ENCODE peak calls at places on chromosomes 4 and X, in five cellular contexts. One of them, this sample, is unnamed.

GRCh38 chrX:54794004-54794403 is 4.1 kb downstream of the ITIH6 start:
- DNase-seq in cardiac muscle cell: no peak
- DNase-seq in mesenchymal stem cell: no peak
- DNase-seq in astrocyte: no peak
- DNase-seq in testis: peak; percentile 27
- DNase-seq in this sample: no peak

GRCh38 chrX:128862557-128862956 is 660.7 kb downstream of the SMARCA1 start:
- DNase-seq in testis: no peak
- DNase-seq in mesenchymal stem cell: no peak
- DNase-seq in astrocyte: no peak
- DNase-seq in cardiac muscle cell: no peak
- DNase-seq in this sample: no peak

GRCh38 chr4:100083289-100083688 is 107.0 kb downstream of the DDIT4L start:
- DNase-seq in testis: no peak
- DNase-seq in astrocyte: no peak
- DNase-seq in mesenchymal stem cell: no peak
- DNase-seq in cardiac muscle cell: no peak
- DNase-seq in this sample: no peak

GRCh38 chr4:85151786-85152185 is 185.3 kb upstream of the WDFY3 start:
- DNase-seq in astrocyte: no peak
- DNase-seq in mesenchymal stem cell: no peak
- DNase-seq in cardiac muscle cell: no peak
- DNase-seq in testis: no peak
- DNase-seq in this sample: no peak

GRCh38 chrX:50698944-50699343 is 115.0 kb downstream of the SHROOM4 start:
- DNase-seq in mesenchymal stem cell: peak; percentile 22
- DNase-seq in testis: no peak
- DNase-seq in astrocyte: no peak
- DNase-seq in cardiac muscle cell: no peak
- DNase-seq in this sample: no peak

GRCh38 chrX:50691820-50692219 is 122.2 kb downstream of the SHROOM4 start:
- DNase-seq in cardiac muscle cell: peak; percentile 57
- DNase-seq in mesenchymal stem cell: peak; percentile 54
- DNase-seq in astrocyte: no peak
- DNase-seq in testis: peak; percentile 14
- DNase-seq in this sample: no peak

GRCh38 chrX:3094261-3094660 is 53.0 kb downstream of the ARSF start:
- DNase-seq in cardiac muscle cell: no peak
- DNase-seq in mesenchymal stem cell: no peak
- DNase-seq in testis: no peak
- DNase-seq in astrocyte: peak; percentile 27
- DNase-seq in this sample: no peak

GRCh38 chrX:136819026-136819425 is 38.3 kb upstream of the ARHGEF6 start:
- DNase-seq in cardiac muscle cell: no peak
- DNase-seq in mesenchymal stem cell: no peak
- DNase-seq in astrocyte: no peak
- DNase-seq in testis: no peak
- DNase-seq in this sample: no peak

GRCh38 chr4:182921608-182922007 is 4.4 kb upstream of the DCTD start:
- DNase-seq in cardiac muscle cell: no peak
- DNase-seq in astrocyte: no peak
- DNase-seq in mesenchymal stem cell: no peak
- DNase-seq in testis: no peak
- DNase-seq in this sample: no peak

GRCh38 chrX:31423575-31424284 is 351.9 kb upstream of the FTHL17 start:
- DNase-seq in mesenchymal stem cell: peak; percentile 78
- DNase-seq in astrocyte: peak; percentile 32
- DNase-seq in cardiac muscle cell: peak; percentile 76
- DNase-seq in testis: peak; percentile 51
- DNase-seq in this sample: no peak

GRCh38 chrX:50769389-50770063 is 44.5 kb downstream of the SHROOM4 start:
- DNase-seq in cardiac muscle cell: no peak
- DNase-seq in testis: no peak
- DNase-seq in mesenchymal stem cell: no peak
- DNase-seq in astrocyte: no peak
- DNase-seq in this sample: no peak

GRCh38 chr4:106738121-106738520 is 298.0 kb downstream of the DKK2 start:
- DNase-seq in mesenchymal stem cell: no peak
- DNase-seq in astrocyte: no peak
- DNase-seq in testis: no peak
- DNase-seq in cardiac muscle cell: no peak
- DNase-seq in this sample: no peak
- H3K4me1 ChIP-seq in mesenchymal stem cell: no peaks in the 10 kb centered on the region
- H3K4me1 ChIP-seq in astrocyte: no peaks in the 10 kb centered on the region
- H3K4me1 ChIP-seq in testis: no peaks in the 10 kb centered on the region
- H3K4me1 ChIP-seq in cardiac muscle cell: no peaks in the 10 kb centered on the region
- H3K4me1 ChIP-seq in this sample: no peaks in the 10 kb centered on the region

GRCh38 chr4:87092389-87093141 is 127.9 kb downstream of the KLHL8 start:
- DNase-seq in testis: no peak
- DNase-seq in astrocyte: peak; percentile 91
- DNase-seq in cardiac muscle cell: peak; percentile 47
- DNase-seq in mesenchymal stem cell: peak; percentile 79
- DNase-seq in this sample: peak; percentile 89

GRCh38 chr4:87088188-87088587 is 132.2 kb downstream of the KLHL8 start:
- DNase-seq in cardiac muscle cell: no peak
- DNase-seq in astrocyte: no peak
- DNase-seq in mesenchymal stem cell: no peak
- DNase-seq in testis: no peak
- DNase-seq in this sample: no peak

GRCh38 chr4:87087015-87087920 is 133.2 kb downstream of the KLHL8 start:
- DNase-seq in testis: no peak
- DNase-seq in astrocyte: no peak
- DNase-seq in mesenchymal stem cell: peak; percentile 84
- DNase-seq in cardiac muscle cell: no peak
- DNase-seq in this sample: no peak

GRCh38 chr4:87089368-87089767 is 131.1 kb downstream of the KLHL8 start:
- DNase-seq in mesenchymal stem cell: no peak
- DNase-seq in astrocyte: no peak
- DNase-seq in testis: no peak
- DNase-seq in cardiac muscle cell: no peak
- DNase-seq in this sample: no peak

DNA sequence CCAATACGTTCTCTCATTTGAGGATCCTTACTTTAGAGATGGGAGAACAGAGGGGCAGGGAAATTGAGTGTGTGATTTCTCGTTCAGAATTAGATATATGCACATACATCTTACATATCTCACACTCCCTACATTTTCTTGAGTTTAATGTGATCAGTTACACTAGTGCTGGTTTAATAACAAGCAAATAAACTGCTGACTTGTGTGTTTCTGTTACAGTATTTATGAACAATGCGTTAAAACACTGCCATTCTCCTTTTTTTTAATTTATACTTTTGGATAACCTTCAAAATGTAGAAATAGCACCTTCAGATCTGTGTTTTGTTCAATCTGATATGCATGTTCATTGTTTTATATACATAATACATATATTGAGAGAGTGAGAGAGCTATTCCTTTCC is 130.1 kb downstream of the KLHL8 start:
- DNase-seq in testis: no peak
- DNase-seq in astrocyte: no peak
- DNase-seq in cardiac muscle cell: no peak
- DNase-seq in mesenchymal stem cell: no peak
- DNase-seq in this sample: no peak
- H3K4me1 ChIP-seq in testis: no peaks in the 10 kb centered on the region
- H3K4me1 ChIP-seq in astrocyte: peaks cover 18% of the 10 kb centered on the region
- H3K4me1 ChIP-seq in cardiac muscle cell: no peaks in the 10 kb centered on the region
- H3K4me1 ChIP-seq in mesenchymal stem cell: peaks cover 9% of the 10 kb centered on the region
- H3K4me1 ChIP-seq in this sample: peaks cover 31% of the 10 kb centered on the region

GRCh38 chr4:17587094-17587822 is 10.3 kb downstream of the LAP3 start:
- DNase-seq in mesenchymal stem cell: no peak
- DNase-seq in testis: no peak
- DNase-seq in cardiac muscle cell: no peak
- DNase-seq in astrocyte: no peak
- DNase-seq in this sample: no peak

GRCh38 chr4:17584502-17585213 is 7.7 kb downstream of the LAP3 start:
- DNase-seq in astrocyte: no peak
- DNase-seq in testis: no peak
- DNase-seq in cardiac muscle cell: no peak
- DNase-seq in mesenchymal stem cell: no peak
- DNase-seq in this sample: no peak

GRCh38 chr4:17583944-17584343 is 6.9 kb downstream of the LAP3 start:
- DNase-seq in astrocyte: no peak
- DNase-seq in mesenchymal stem cell: no peak
- DNase-seq in cardiac muscle cell: no peak
- DNase-seq in testis: no peak
- DNase-seq in this sample: no peak

DNA sequence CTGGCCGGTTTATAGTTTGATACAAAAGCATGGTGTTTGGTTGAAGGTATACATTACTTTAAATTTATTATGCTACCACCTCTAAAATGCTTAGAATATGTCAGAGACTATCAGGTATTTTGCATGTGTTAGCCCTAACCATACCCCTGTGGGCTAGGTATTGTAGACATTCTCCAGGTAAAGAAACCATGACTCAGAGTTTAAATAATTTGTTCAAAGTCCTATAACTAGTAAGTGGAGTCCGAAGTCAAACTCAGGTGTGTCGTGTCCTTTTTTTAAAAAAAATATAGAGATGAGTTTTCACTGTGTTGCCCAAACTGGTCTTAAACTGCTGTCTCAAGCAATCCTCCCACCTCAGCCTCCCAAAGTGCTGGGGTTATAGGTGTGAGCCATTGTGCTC is 12.4 kb downstream of the LAP3 start:
- DNase-seq in cardiac muscle cell: no peak
- DNase-seq in mesenchymal stem cell: no peak
- DNase-seq in testis: no peak
- DNase-seq in astrocyte: no peak
- DNase-seq in this sample: no peak
- H3K4me1 ChIP-seq in cardiac muscle cell: no peaks in the 10 kb centered on the region
- H3K4me1 ChIP-seq in mesenchymal stem cell: no peaks in the 10 kb centered on the region
- H3K4me1 ChIP-seq in testis: no peaks in the 10 kb centered on the region
- H3K4me1 ChIP-seq in astrocyte: no peaks in the 10 kb centered on the region
- H3K4me1 ChIP-seq in this sample: no peaks in the 10 kb centered on the region

DNA sequence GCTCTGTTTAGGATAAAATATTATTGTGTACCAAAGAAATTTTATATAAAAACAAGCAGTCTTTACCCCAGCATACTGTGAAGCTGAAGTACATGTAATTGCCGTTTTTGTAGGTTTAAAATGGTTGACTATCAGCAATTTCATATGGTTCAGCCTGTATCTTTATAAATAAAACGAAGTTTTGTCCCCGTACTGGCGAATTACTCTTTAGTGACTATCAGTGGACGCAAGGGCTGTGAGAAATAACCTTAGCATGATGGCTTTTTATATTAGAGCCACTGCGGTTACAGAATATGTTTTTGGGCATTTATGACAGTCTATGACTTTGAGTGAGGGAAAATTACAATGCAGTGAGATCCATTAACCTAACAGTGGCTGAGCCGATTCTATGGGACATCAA is 1.2 kb downstream of the GPM6B start:
- DNase-seq in testis: no peak
- DNase-seq in mesenchymal stem cell: no peak
- DNase-seq in cardiac muscle cell: no peak
- DNase-seq in astrocyte: no peak
- DNase-seq in this sample: no peak
- H3K4me1 ChIP-seq in testis: no peaks in the 10 kb centered on the region
- H3K4me1 ChIP-seq in mesenchymal stem cell: no peaks in the 10 kb centered on the region
- H3K4me1 ChIP-seq in cardiac muscle cell: no peaks in the 10 kb centered on the region
- H3K4me1 ChIP-seq in astrocyte: no peaks in the 10 kb centered on the region
- H3K4me1 ChIP-seq in this sample: no peaks in the 10 kb centered on the region

GRCh38 chr4:159925770-159926169 is 822.9 kb downstream of the RAPGEF2 start:
- DNase-seq in cardiac muscle cell: no peak
- DNase-seq in testis: no peak
- DNase-seq in astrocyte: no peak
- DNase-seq in mesenchymal stem cell: no peak
- DNase-seq in this sample: no peak

GRCh38 chr4:159927781-159928180 is 824.9 kb downstream of the RAPGEF2 start:
- DNase-seq in mesenchymal stem cell: no peak
- DNase-seq in astrocyte: no peak
- DNase-seq in cardiac muscle cell: no peak
- DNase-seq in testis: no peak
- DNase-seq in this sample: no peak

GRCh38 chr4:159926871-159927270 is 824.0 kb downstream of the RAPGEF2 start:
- DNase-seq in astrocyte: no peak
- DNase-seq in cardiac muscle cell: no peak
- DNase-seq in testis: no peak
- DNase-seq in mesenchymal stem cell: no peak
- DNase-seq in this sample: no peak

GRCh38 chr4:159922119-159922518 is 819.2 kb downstream of the RAPGEF2 start:
- DNase-seq in mesenchymal stem cell: no peak
- DNase-seq in cardiac muscle cell: no peak
- DNase-seq in astrocyte: no peak
- DNase-seq in testis: no peak
- DNase-seq in this sample: no peak
- H3K4me1 ChIP-seq in mesenchymal stem cell: no peaks in the 10 kb centered on the region
- H3K4me1 ChIP-seq in cardiac muscle cell: no peaks in the 10 kb centered on the region
- H3K4me1 ChIP-seq in astrocyte: no peaks in the 10 kb centered on the region
- H3K4me1 ChIP-seq in testis: no peaks in the 10 kb centered on the region
- H3K4me1 ChIP-seq in this sample: no peaks in the 10 kb centered on the region

DNA sequence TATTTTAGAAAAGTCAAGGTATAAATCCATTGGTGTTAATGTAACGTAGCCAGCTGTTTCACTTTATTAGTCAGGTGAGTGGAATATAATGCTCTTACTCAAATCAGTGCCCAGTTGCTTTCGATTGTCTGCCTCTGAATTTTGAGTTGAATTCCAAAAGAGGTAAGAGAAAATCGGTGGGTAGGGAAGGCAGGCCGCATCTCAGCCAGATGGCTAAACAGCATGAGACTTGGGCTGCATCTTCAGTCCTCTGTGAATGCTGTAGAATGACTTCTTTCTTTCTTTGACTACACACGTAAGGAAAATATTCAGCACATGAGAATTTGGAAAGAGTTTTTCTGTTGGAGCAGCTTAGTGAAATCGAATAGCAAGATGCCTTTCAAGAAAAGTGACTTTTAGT is 49.5 kb downstream of the TSPAN7 start:
- DNase-seq in mesenchymal stem cell: no peak
- DNase-seq in cardiac muscle cell: no peak
- DNase-seq in testis: no peak
- DNase-seq in astrocyte: no peak
- DNase-seq in this sample: no peak
- H3K4me1 ChIP-seq in mesenchymal stem cell: no peaks in the 10 kb centered on the region
- H3K4me1 ChIP-seq in cardiac muscle cell: no peaks in the 10 kb centered on the region
- H3K4me1 ChIP-seq in testis: no peaks in the 10 kb centered on the region
- H3K4me1 ChIP-seq in astrocyte: no peaks in the 10 kb centered on the region
- H3K4me1 ChIP-seq in this sample: no peaks in the 10 kb centered on the region

DNA sequence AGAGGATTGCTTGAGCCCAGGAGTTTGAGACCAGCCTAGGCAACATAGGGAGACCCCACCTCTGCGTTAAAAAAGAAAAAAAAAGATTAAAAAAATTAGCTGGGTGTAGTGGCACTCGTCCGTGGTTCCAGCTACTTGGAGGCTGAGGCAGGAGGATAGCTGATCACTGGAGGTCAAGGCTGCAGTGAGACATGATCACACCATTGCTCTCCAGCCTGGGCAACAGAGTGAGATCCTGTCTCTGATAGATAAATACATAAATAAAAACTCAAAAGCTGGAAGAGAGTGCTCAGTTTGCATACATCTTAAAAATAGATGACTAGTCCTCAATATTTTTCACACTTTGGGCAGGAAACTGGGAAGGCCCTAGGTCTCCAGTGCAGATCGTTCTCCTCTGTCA is 54.1 kb downstream of the TMEM131L start:
- DNase-seq in testis: no peak
- DNase-seq in cardiac muscle cell: no peak
- DNase-seq in mesenchymal stem cell: no peak
- DNase-seq in astrocyte: no peak
- DNase-seq in this sample: no peak
- H3K4me1 ChIP-seq in testis: no peaks in the 10 kb centered on the region
- H3K4me1 ChIP-seq in cardiac muscle cell: no peaks in the 10 kb centered on the region
- H3K4me1 ChIP-seq in mesenchymal stem cell: peaks cover 2% of the 10 kb centered on the region
- H3K4me1 ChIP-seq in astrocyte: no peaks in the 10 kb centered on the region
- H3K4me1 ChIP-seq in this sample: peaks cover 27% of the 10 kb centered on the region

This sample was measured in upper lobe of right lung.